ENCODE peak calls at places on chromosomes 12 and 14, in four cellular contexts. One of them, this sample, is unnamed. For H3K9me3, the result is how much of the 10 kb centered on the place peaks cover.

GRCh38 chr12:4421590-4422031 is 24.0 kb downstream of the FGF6 start:
- DNase-seq in body of pancreas: no peak
- DNase-seq in psoas muscle: no peak
- DNase-seq in OCI-LY7: peak
- DNase-seq in this sample: peak

GRCh38 chr12:131106542-131106941 is 152.8 kb downstream of the ADGRD1 start:
- DNase-seq in body of pancreas: no peak
- DNase-seq in psoas muscle: no peak
- DNase-seq in OCI-LY7: no peak
- DNase-seq in this sample: no peak

GRCh38 chr12:118052324-118053070 is 8.5 kb downstream of the WSB2 start:
- DNase-seq in body of pancreas: peak
- DNase-seq in psoas muscle: peak
- DNase-seq in OCI-LY7: no peak
- DNase-seq in this sample: no peak

GRCh38 chr14:100891501-100892445 is 11.7 kb downstream of the RTL1 start:
- DNase-seq in body of pancreas: no peak
- DNase-seq in psoas muscle: peak
- DNase-seq in OCI-LY7: no peak
- DNase-seq in this sample: peak

GRCh38 chr14:64692597-64693350 is 11.4 kb upstream of the PLEKHG3 start:
- DNase-seq in body of pancreas: peak
- DNase-seq in psoas muscle: no peak
- DNase-seq in OCI-LY7: no peak
- DNase-seq in this sample: no peak

GRCh38 chr14:104970231-104971068 is 7.7 kb downstream of the AHNAK2 start:
- DNase-seq in body of pancreas: no peak
- DNase-seq in psoas muscle: peak
- DNase-seq in OCI-LY7: no peak
- DNase-seq in this sample: peak

GRCh38 chr14:101733211-101733610 is 28.3 kb upstream of the PPP2R5C start:
- DNase-seq in body of pancreas: no peak
- DNase-seq in psoas muscle: no peak
- DNase-seq in OCI-LY7: no peak
- DNase-seq in this sample: peak

GRCh38 chr12:14635776-14636175 is 60.6 kb downstream of the GUCY2C start:
- DNase-seq in body of pancreas: no peak
- DNase-seq in psoas muscle: no peak
- DNase-seq in OCI-LY7: no peak
- DNase-seq in this sample: no peak

GRCh38 chr12:82671673-82672195 is 15.0 kb upstream of the TMTC2 start:
- DNase-seq in body of pancreas: no peak
- DNase-seq in psoas muscle: no peak
- DNase-seq in OCI-LY7: no peak
- DNase-seq in this sample: no peak

GRCh38 chr14:38790916-38791315 is 312.1 kb downstream of the SEC23A start:
- DNase-seq in body of pancreas: no peak
- DNase-seq in psoas muscle: no peak
- DNase-seq in OCI-LY7: no peak
- DNase-seq in this sample: no peak

GRCh38 chr14:23153891-23154796 is 29.3 kb downstream of the SLC7A8 start:
- DNase-seq in body of pancreas: peak
- DNase-seq in psoas muscle: peak
- DNase-seq in OCI-LY7: no peak
- DNase-seq in this sample: peak

GRCh38 chr12:117472983-117473382 is 111.6 kb upstream of the NOS1 start:
- DNase-seq in body of pancreas: no peak
- DNase-seq in psoas muscle: no peak
- DNase-seq in OCI-LY7: no peak
- DNase-seq in this sample: peak

GRCh38 chr12:128814411-128815261 is 9.1 kb downstream of the SLC15A4 start:
- DNase-seq in body of pancreas: peak
- DNase-seq in psoas muscle: no peak
- DNase-seq in OCI-LY7: no peak
- DNase-seq in this sample: no peak

GRCh38 chr12:24922109-24922508 is 26.8 kb downstream of the BCAT1 start:
- DNase-seq in body of pancreas: no peak
- DNase-seq in psoas muscle: no peak
- DNase-seq in OCI-LY7: no peak
- DNase-seq in this sample: no peak

GRCh38 chr12:54300732-54301427 is at the start of gene NFE2:
- DNase-seq in body of pancreas: peak
- DNase-seq in psoas muscle: peak
- DNase-seq in OCI-LY7: no peak
- DNase-seq in this sample: peak

GRCh38 chr12:57145460-57146059 is 1.9 kb downstream of the LRP1-AS start:
- DNase-seq in body of pancreas: no peak
- DNase-seq in psoas muscle: no peak
- DNase-seq in OCI-LY7: no peak
- DNase-seq in this sample: no peak

GRCh38 chr14:54881235-54881760 is 21.3 kb downstream of the GCH1 start:
- DNase-seq in body of pancreas: no peak
- DNase-seq in psoas muscle: no peak
- DNase-seq in OCI-LY7: peak
- DNase-seq in this sample: no peak

GRCh38 chr12:113369391-113369790 is 11.0 kb downstream of the PLBD2 start:
- DNase-seq in body of pancreas: no peak
- DNase-seq in psoas muscle: no peak
- DNase-seq in OCI-LY7: no peak
- DNase-seq in this sample: no peak

GRCh38 chr14:39320318-39320717 is 86.6 kb downstream of the MIA2 start:
- DNase-seq in body of pancreas: no peak
- DNase-seq in psoas muscle: no peak
- DNase-seq in OCI-LY7: no peak
- DNase-seq in this sample: no peak

GRCh38 chr12:1205512-1206060 is 214.6 kb downstream of the ERC1 start:
- DNase-seq in body of pancreas: no peak
- DNase-seq in psoas muscle: no peak
- DNase-seq in OCI-LY7: peak
- DNase-seq in this sample: no peak

GRCh38 chr12:15201456-15201855 is 19.8 kb downstream of the RERG start:
- DNase-seq in body of pancreas: no peak
- DNase-seq in psoas muscle: no peak
- DNase-seq in OCI-LY7: no peak
- DNase-seq in this sample: no peak

GRCh38 chr14:69696633-69697557 is 70.0 kb upstream of the SRSF5 start:
- DNase-seq in body of pancreas: no peak
- DNase-seq in psoas muscle: no peak
- DNase-seq in OCI-LY7: no peak
- DNase-seq in this sample: no peak

GRCh38 chr12:88865537-88865936 is 285.3 kb upstream of the KITLG start:
- DNase-seq in body of pancreas: no peak
- DNase-seq in psoas muscle: no peak
- DNase-seq in OCI-LY7: no peak
- DNase-seq in this sample: no peak

GRCh38 chr12:93572712-93573551 is 457 bp downstream of the SOCS2 start:
- DNase-seq in body of pancreas: peak
- DNase-seq in psoas muscle: peak
- DNase-seq in OCI-LY7: no peak
- DNase-seq in this sample: peak

GRCh38 chr12:55619352-55620138 is 17.1 kb upstream of the OR10P1 start:
- DNase-seq in body of pancreas: peak
- DNase-seq in psoas muscle: no peak
- DNase-seq in OCI-LY7: peak
- DNase-seq in this sample: peak

GRCh38 chr12:40551466-40551865 is 140.8 kb upstream of the CNTN1 start:
- DNase-seq in body of pancreas: no peak
- DNase-seq in psoas muscle: no peak
- DNase-seq in OCI-LY7: no peak
- DNase-seq in this sample: no peak

GRCh38 chr12:71662861-71663560 is 637 bp downstream of the ZFC3H1 start:
- DNase-seq in body of pancreas: peak
- DNase-seq in psoas muscle: peak
- DNase-seq in OCI-LY7: peak
- DNase-seq in this sample: peak

GRCh38 chr12:56521590-56522371 is at the start of gene RBMS2:
- DNase-seq in body of pancreas: peak
- DNase-seq in psoas muscle: peak
- DNase-seq in OCI-LY7: peak
- DNase-seq in this sample: peak

GRCh38 chr12:102631274-102631673 is 150.9 kb upstream of the IGF1 start:
- DNase-seq in body of pancreas: no peak
- DNase-seq in psoas muscle: no peak
- DNase-seq in OCI-LY7: no peak
- DNase-seq in this sample: no peak

GRCh38 chr12:95998611-95999300 is 2.6 kb upstream of the HAL start:
- DNase-seq in body of pancreas: peak
- DNase-seq in psoas muscle: no peak
- DNase-seq in OCI-LY7: peak
- DNase-seq in this sample: peak

GRCh38 chr12:90253674-90254181 is 545.1 kb upstream of the ATP2B1 start:
- DNase-seq in body of pancreas: peak
- DNase-seq in psoas muscle: peak
- DNase-seq in OCI-LY7: peak
- DNase-seq in this sample: peak

GRCh38 chr14:73728106-73729014 is 14.2 kb upstream of the PNMA1 start:
- DNase-seq in body of pancreas: peak
- DNase-seq in psoas muscle: peak
- DNase-seq in OCI-LY7: peak
- DNase-seq in this sample: peak

GRCh38 chr12:51622564-51622963 is 31.5 kb downstream of the SCN8A start:
- DNase-seq in body of pancreas: no peak
- DNase-seq in psoas muscle: no peak
- DNase-seq in OCI-LY7: no peak
- DNase-seq in this sample: no peak

GRCh38 chr12:11765817-11766794 is 116.6 kb downstream of the ETV6 start:
- DNase-seq in body of pancreas: no peak
- DNase-seq in psoas muscle: no peak
- DNase-seq in OCI-LY7: no peak
- DNase-seq in this sample: no peak

GRCh38 chr12:62683724-62684501 is 217.3 kb downstream of the MON2 start:
- DNase-seq in body of pancreas: peak
- DNase-seq in psoas muscle: peak
- DNase-seq in OCI-LY7: no peak
- DNase-seq in this sample: no peak

GRCh38 chr12:21111733-21112132 is 19.3 kb upstream of the SLCO1B1 start:
- DNase-seq in body of pancreas: no peak
- DNase-seq in psoas muscle: no peak
- DNase-seq in OCI-LY7: no peak
- DNase-seq in this sample: no peak
- H3K9me3 ChIP-seq in body of pancreas: under half
- H3K9me3 ChIP-seq in psoas muscle: under half
- H3K9me3 ChIP-seq in OCI-LY7: under half
- H3K9me3 ChIP-seq in this sample: under half

DNA sequence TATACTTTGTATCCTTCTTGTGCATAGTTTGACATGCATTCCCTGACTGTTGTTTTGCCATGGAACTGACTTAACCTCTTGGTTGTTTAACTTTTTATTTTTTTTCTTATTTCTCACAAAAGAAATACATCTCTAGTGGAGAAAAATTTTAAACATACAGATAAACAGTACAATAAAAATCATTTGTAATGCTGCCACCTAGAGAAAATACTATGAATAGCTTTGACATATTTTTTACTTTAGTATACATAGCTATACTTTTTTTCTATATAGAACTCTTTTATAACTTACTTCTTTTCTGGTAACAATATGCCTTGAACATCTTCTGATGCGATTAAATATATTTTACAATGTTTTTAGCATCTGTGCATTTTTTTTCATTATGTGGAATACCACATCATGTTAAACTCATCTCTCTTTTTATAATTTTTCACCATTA is 184.5 kb downstream of the AKAP6 start:
- DNase-seq in body of pancreas: no peak
- DNase-seq in psoas muscle: no peak
- DNase-seq in OCI-LY7: no peak
- DNase-seq in this sample: no peak
- TF ChIP-seq CTCF in body of pancreas: no peak
- TF ChIP-seq CTCF in psoas muscle: peak
- TF ChIP-seq CTCF in OCI-LY7: peak
- TF ChIP-seq CTCF in this sample: peak

DNA sequence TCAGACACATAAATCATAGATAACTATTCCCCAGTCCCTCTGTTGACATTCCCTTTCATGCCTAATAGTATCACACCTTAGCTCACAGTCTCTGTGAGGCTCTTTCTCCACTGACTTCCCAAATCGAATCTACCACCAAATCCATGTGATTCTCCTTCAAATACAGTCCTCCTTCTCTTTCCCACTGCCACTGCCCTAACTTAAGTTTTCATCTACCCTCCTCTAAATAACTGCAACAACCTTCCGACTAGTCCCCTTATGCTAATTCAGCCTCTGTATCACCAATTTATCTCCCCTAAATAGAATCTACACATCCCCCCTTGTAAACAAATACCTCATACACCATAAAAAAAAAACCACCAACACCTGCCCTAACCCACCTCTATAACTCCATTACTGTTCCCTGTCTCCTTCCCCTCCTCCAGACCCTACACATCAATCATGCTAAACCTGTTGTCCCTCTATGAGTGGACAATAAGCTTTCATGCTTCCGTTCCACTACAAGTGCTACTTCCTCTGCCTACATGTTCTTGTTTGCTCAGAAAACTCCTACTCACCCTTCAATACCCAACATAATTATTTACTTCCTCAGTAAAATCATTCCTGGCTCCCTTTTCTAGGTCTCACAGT is 39.0 kb downstream of the SLC25A21 start:
- DNase-seq in body of pancreas: no peak
- DNase-seq in psoas muscle: no peak
- DNase-seq in OCI-LY7: no peak
- DNase-seq in this sample: no peak
- H3K4me3 ChIP-seq in body of pancreas: no peak
- H3K4me3 ChIP-seq in psoas muscle: no peak
- H3K4me3 ChIP-seq in OCI-LY7: no peak
- H3K4me3 ChIP-seq in this sample: no peak

GRCh38 chr14:106070242-106070641 is 543.9 kb downstream of the TMEM121 start:
- DNase-seq in body of pancreas: no peak
- DNase-seq in psoas muscle: no peak
- DNase-seq in OCI-LY7: no peak
- DNase-seq in this sample: no peak

GRCh38 chr14:106067935-106068334 is 541.6 kb downstream of the TMEM121 start:
- DNase-seq in body of pancreas: no peak
- DNase-seq in psoas muscle: no peak
- DNase-seq in OCI-LY7: no peak
- DNase-seq in this sample: no peak

GRCh38 chr14:106069786-106070185 is 543.4 kb downstream of the TMEM121 start:
- DNase-seq in body of pancreas: no peak
- DNase-seq in psoas muscle: no peak
- DNase-seq in OCI-LY7: no peak
- DNase-seq in this sample: no peak
- H3K9me3 ChIP-seq in body of pancreas: under half
- H3K9me3 ChIP-seq in psoas muscle: under half
- H3K9me3 ChIP-seq in OCI-LY7: under half
- H3K9me3 ChIP-seq in this sample: under half

DNA sequence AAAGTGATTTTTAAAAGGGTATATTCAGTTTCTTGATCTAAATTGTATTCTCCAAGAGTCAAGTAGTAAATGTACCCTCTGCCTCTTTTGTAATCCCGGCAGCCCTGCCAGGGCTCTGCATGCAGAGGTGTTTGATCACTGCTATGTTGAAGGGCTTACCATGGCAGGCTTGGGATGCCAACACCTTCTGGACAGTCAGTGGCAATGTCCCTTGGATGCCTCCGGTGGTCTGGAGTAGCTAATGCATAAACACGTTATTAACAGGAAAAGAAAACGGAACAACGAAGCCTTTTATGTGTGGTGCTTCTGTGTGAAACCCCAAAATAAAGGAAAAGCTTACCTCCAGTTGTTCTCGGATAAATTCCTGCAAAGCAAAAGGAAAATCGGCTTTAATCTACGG is 19.9 kb downstream of the EIF2B2 start:
- DNase-seq in body of pancreas: no peak
- DNase-seq in psoas muscle: peak
- DNase-seq in OCI-LY7: peak
- DNase-seq in this sample: peak
- TF ChIP-seq CTCF in body of pancreas: peak
- TF ChIP-seq CTCF in psoas muscle: peak
- TF ChIP-seq CTCF in OCI-LY7: peak
- TF ChIP-seq CTCF in this sample: peak

This sample was measured in BE2C.